ENCODE peak calls at places on chromosomes 7 and 10, in five cellular contexts. Y is body of pancreas, F is uterus, V is H1, I is esophagus squamous epithelium. O is an unnamed sample.

GRCh38 chr10:49174261-49174925 is 13.8 kb downstream of the TMEM273 start:
- DNase-seq in I (no peak), V (no peak), F (no peak), Y (no peak), O (no peak)

GRCh38 chr7:25967278-25968204 is 184.5 kb upstream of the NFE2L3 start:
- DNase-seq in Y (no peak), V (no peak), F (no peak), I (no peak), O (no peak)

GRCh38 chr10:108392286-108392685 is 1227.8 kb upstream of the SORCS1 start:
- DNase-seq in V (no peak), F (no peak), I (no peak), Y (no peak), O (no peak)

GRCh38 chr7:101998904-101999236 is 181.4 kb downstream of the CUX1 start:
- DNase-seq in I (no peak), F (no peak), V (peak), Y (no peak), O (no peak)

GRCh38 chr10:123140983-123141390 is 5.2 kb downstream of the HMX3 start:
- DNase-seq in Y (no peak), F (no peak), I (no peak), V (no peak), O (no peak)

GRCh38 chr10:103355906-103356599 is 5.1 kb upstream of the PCGF6 start:
- DNase-seq in V (no peak), Y (no peak), F (no peak), I (no peak), O (no peak)

GRCh38 chr7:12524794-12525386 is 45.6 kb upstream of the SCIN start:
- DNase-seq in Y (no peak), F (no peak), V (no peak), I (no peak), O (no peak)

GRCh38 chr10:26527018-26527417 is 88.9 kb downstream of the APBB1IP start:
- DNase-seq in Y (no peak), I (no peak), V (no peak), F (no peak), O (no peak)

GRCh38 chr10:100043796-100044195 is 34.0 kb upstream of the DNMBP start:
- DNase-seq in I (no peak), V (no peak), F (peak), Y (no peak), O (no peak)

GRCh38 chr7:135710417-135711138 is 17.4 kb downstream of the SLC13A4 start:
- DNase-seq in V (no peak), I (no peak), F (no peak), Y (no peak), O (no peak)

GRCh38 chr7:55131421-55131929 is 112.7 kb downstream of the EGFR start:
- DNase-seq in Y (no peak), F (no peak), V (no peak), I (no peak), O (no peak)
- TF ChIP-seq POLR2A in Y (no peak), F (no peak), V (no peak), I (no peak), O (no peak)

GRCh38 chr10:6721964-6722615 is 142.0 kb upstream of the PRKCQ start:
- DNase-seq in Y (no peak), I (no peak), V (no peak), F (peak), O (no peak)

GRCh38 chr10:6726924-6727323 is 146.8 kb upstream of the PRKCQ start:
- DNase-seq in F (no peak), Y (no peak), I (no peak), V (no peak), O (no peak)

GRCh38 chr10:6716521-6716920 is 136.4 kb upstream of the PRKCQ start:
- DNase-seq in Y (no peak), F (peak), I (no peak), V (no peak), O (no peak)

GRCh38 chr10:6722616-6723004 is 142.5 kb upstream of the PRKCQ start:
- DNase-seq in V (no peak), Y (no peak), F (no peak), I (no peak), O (no peak)

DNA sequence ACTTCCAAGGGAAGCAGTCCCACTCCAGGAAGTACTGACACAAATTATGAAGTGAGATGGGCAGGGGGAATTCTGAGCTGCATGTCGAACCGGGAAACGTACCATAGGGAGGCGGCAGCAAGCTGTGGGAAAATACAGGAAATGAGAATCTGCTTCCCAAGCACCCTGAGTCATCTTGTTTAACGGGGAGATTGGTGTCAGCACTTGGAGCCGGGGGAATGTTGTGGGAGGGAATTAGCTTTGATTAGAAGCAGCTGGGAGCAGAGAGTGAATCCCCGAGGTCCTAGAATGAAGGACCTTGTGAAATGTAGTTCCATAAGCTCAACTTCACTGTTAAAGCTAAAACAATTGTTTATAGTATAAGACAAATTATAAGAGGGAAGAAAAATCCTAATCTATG is 141.4 kb upstream of the PRKCQ start:
- DNase-seq in V (no peak), F (peak), Y (no peak), I (no peak), O (no peak)
- H3K4me3 ChIP-seq in V (no peak), F (no peak), Y (no peak), I (no peak), O (no peak)

GRCh38 chr7:33129806-33130153 is 416 bp downstream of the BBS9 start:
- DNase-seq in Y (no peak), F (no peak), I (no peak), V (no peak), O (no peak)

GRCh38 chr7:33130184-33130583 is 820 bp downstream of the BBS9 start:
- DNase-seq in Y (no peak), V (no peak), F (no peak), I (no peak), O (no peak)

GRCh38 chr7:33127085-33127484 is 2.3 kb upstream of the BBS9 start:
- DNase-seq in Y (no peak), I (no peak), V (no peak), F (no peak), O (no peak)

GRCh38 chr7:33128631-33128989 is 754 bp upstream of the BBS9 start:
- DNase-seq in I (no peak), V (no peak), F (no peak), Y (no peak), O (no peak)

GRCh38 chr7:33128990-33129805 is at the start of gene BBS9:
- DNase-seq in Y (peak), I (peak), V (peak), F (peak), O (peak)
- TF ChIP-seq POLR2A in Y (peak), I (no peak), V (no peak), F (peak), O (peak)

GRCh38 chr10:13529714-13529973 is 830 bp upstream of the BEND7 start:
- DNase-seq in Y (no peak), V (no peak), I (no peak), F (no peak), O (no peak)
- H3K4me3 ChIP-seq in Y (no peak), V (no peak), I (no peak), F (peak), O (no peak)

GRCh38 chr7:152463714-152464311 is 28.0 kb upstream of the KMT2C start:
- DNase-seq in I (peak), V (peak), Y (peak), F (peak), O (peak)
- TF ChIP-seq POLR2A in I (no peak), V (peak), Y (peak), F (peak), O (peak)

GRCh38 chr7:150976529-150977381 is 1.4 kb downstream of the KCNH2 start:
- DNase-seq in I (no peak), Y (no peak), V (no peak), F (peak), O (no peak)
- H3K4me3 ChIP-seq in I (no peak), Y (no peak), V (peak), F (peak), O (peak)

DNA sequence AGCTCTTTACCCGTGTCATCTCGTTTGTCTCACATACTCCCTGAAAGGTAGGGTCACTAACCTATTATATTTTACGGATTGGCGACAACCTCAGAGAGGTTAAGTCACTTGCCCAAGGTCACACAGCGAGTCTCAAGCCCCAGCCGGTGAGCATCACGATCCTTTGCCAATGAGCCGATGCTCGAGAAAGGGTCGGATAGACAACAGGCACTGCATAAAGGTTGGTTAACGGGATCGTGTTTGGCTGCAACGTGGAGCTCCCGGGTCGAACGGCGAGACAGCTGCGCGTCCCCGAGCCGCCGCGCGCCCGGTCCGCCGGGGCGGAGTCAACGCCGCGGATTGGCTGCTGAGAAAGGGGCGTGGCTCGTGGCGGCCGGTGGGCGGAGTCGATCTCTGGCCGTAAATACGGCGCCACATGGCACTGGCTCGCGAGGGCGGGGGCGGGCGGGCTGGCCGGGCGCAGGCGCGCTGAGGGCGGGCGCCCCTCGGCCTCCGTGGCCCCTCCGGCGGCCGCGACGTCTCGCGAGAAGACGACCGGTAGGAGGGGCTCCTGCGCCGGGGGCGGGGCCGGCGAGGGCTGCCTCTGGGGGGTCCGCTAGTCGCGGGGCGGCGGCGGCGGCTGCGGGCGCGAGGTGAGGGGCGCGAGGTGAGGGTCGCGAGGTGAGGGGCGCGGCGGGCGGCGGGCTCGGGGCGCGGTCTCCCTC is at the start of gene CHST12:
- DNase-seq in Y (peak), V (peak), I (peak), F (peak), O (peak)
- TF ChIP-seq POLR2A in Y (peak), V (no peak), I (no peak), F (peak), O (no peak)

GRCh38 chr7:37336259-37336658 is 112.4 kb downstream of the ELMO1 start:
- DNase-seq in F (no peak), V (no peak), I (no peak), Y (no peak), O (no peak)
- H3K4me3 ChIP-seq in F (no peak), V (no peak), I (no peak), Y (no peak), O (no peak)

O was measured in upper lobe of left lung.